ENCODE peak calls at places on chromosomes 6 and 20, in ten cellular contexts. T is NCI-H82; D is adrenal gland; I is occipital lobe; Q is H9; U is activated T-helper 1 cell treated with anti-CD3 and anti-CD28 coated beads, Interleukin-2, amount 50 U/mL, for 16 hours; L is activated CD8-positive, alpha-beta memory T cell treated with anti-CD3 and anti-CD28 coated beads for 1 hour; C is AML-193; S is sciatic nerve; P is D341Med. Y is an unnamed sample.

GRCh38 chr6:31575952-31576684 is 753 bp downstream of the TNF start:
- DNase-seq in T (peak), D (no peak), I (no peak), Q (no peak), U (no peak), L (no peak), C (no peak), S (no peak), P (no peak), Y (no peak)

GRCh38 chr6:134539865-134540323 is 222.0 kb upstream of the SGK1 start:
- DNase-seq in T (no peak), D (peak), I (peak), Q (no peak), U (no peak), L (no peak), C (no peak), S (peak), P (no peak), Y (no peak)

GRCh38 chr6:45881705-45882435 is 133.8 kb downstream of the CLIC5 start:
- DNase-seq in T (no peak), D (no peak), I (no peak), Q (no peak), U (no peak), L (no peak), C (no peak), S (no peak), P (no peak), Y (no peak)

GRCh38 chr20:59564171-59564570 is 40.2 kb upstream of the PHACTR3 start:
- DNase-seq in T (no peak), D (no peak), I (no peak), Q (no peak), U (no peak), L (no peak), C (no peak), S (no peak), P (peak), Y (no peak)

GRCh38 chr6:94501546-94501945 is 1075.8 kb upstream of the MANEA start:
- DNase-seq in T (no peak), D (no peak), I (no peak), Q (no peak), U (no peak), L (no peak), C (peak), S (no peak), P (no peak), Y (no peak)

GRCh38 chr6:106626485-106626884 is 2.8 kb downstream of the RTN4IP1 start:
- DNase-seq in T (peak), D (no peak), I (no peak), Q (no peak), U (no peak), L (no peak), C (no peak), S (no peak), P (no peak), Y (no peak)

GRCh38 chr20:33532753-33533459 is 43.0 kb downstream of the CBFA2T2 start:
- DNase-seq in T (peak), D (no peak), I (no peak), Q (no peak), U (no peak), L (no peak), C (no peak), S (no peak), P (peak), Y (no peak)

GRCh38 chr20:24235740-24236139 is 233.7 kb upstream of the SYNDIG1 start:
- DNase-seq in T (no peak), D (no peak), I (no peak), Q (no peak), U (no peak), L (no peak), C (no peak), S (no peak), P (no peak), Y (no peak)

GRCh38 chr6:166494757-166495486 is 91.6 kb downstream of the RAMACL start:
- DNase-seq in T (no peak), D (no peak), I (peak), Q (no peak), U (peak), L (no peak), C (no peak), S (no peak), P (no peak), Y (peak)

GRCh38 chr6:167997642-167998041 is at the start of gene KIF25:
- DNase-seq in T (no peak), D (no peak), I (no peak), Q (no peak), U (no peak), L (no peak), C (no peak), S (no peak), P (no peak), Y (no peak)

GRCh38 chr6:101722991-101723579 is 329.6 kb downstream of the GRIK2 start:
- DNase-seq in T (no peak), D (no peak), I (no peak), Q (no peak), U (no peak), L (no peak), C (no peak), S (no peak), P (no peak), Y (no peak)

GRCh38 chr6:43627008-43627825 is 1.8 kb downstream of the GTPBP2 start:
- DNase-seq in T (no peak), D (peak), I (peak), Q (no peak), U (no peak), L (no peak), C (peak), S (peak), P (no peak), Y (no peak)

GRCh38 chr20:53752583-53752970 is 158.9 kb upstream of the ZNF217 start:
- DNase-seq in T (no peak), D (no peak), I (no peak), Q (no peak), U (no peak), L (no peak), C (no peak), S (no peak), P (no peak), Y (no peak)

GRCh38 chr20:41050361-41051019 is 21.9 kb downstream of the TOP1 start:
- DNase-seq in T (no peak), D (no peak), I (no peak), Q (no peak), U (no peak), L (no peak), C (peak), S (no peak), P (no peak), Y (no peak)

GRCh38 chr6:41780623-41781301 is at the start of gene PRICKLE4:
- DNase-seq in T (peak), D (peak), I (no peak), Q (no peak), U (no peak), L (no peak), C (peak), S (peak), P (no peak), Y (no peak)

GRCh38 chr6:17354700-17355403 is 38.5 kb upstream of the CAP2 start:
- DNase-seq in T (no peak), D (no peak), I (no peak), Q (no peak), U (no peak), L (no peak), C (no peak), S (no peak), P (no peak), Y (no peak)

GRCh38 chr6:109794201-109794926 is 103.3 kb downstream of the FIG4 start:
- DNase-seq in T (no peak), D (peak), I (no peak), Q (no peak), U (no peak), L (no peak), C (no peak), S (no peak), P (no peak), Y (no peak)

GRCh38 chr6:89989742-89990141 is 95.5 kb downstream of the GJA10 start:
- DNase-seq in T (no peak), D (no peak), I (no peak), Q (no peak), U (no peak), L (no peak), C (no peak), S (no peak), P (no peak), Y (no peak)

GRCh38 chr20:3825526-3825925 is 5.2 kb downstream of the AP5S1 start:
- DNase-seq in T (no peak), D (no peak), I (no peak), Q (peak), U (no peak), L (no peak), C (no peak), S (no peak), P (no peak), Y (no peak)

GRCh38 chr20:34549291-34549928 is 9.1 kb upstream of the MAP1LC3A start:
- DNase-seq in T (no peak), D (no peak), I (no peak), Q (peak), U (no peak), L (no peak), C (no peak), S (no peak), P (no peak), Y (no peak)

GRCh38 chr20:49706548-49707517 is 6.8 kb downstream of the B4GALT5 start:
- DNase-seq in T (peak), D (no peak), I (no peak), Q (no peak), U (no peak), L (no peak), C (no peak), S (no peak), P (no peak), Y (no peak)

GRCh38 chr6:42251500-42251899 is 33.8 kb upstream of the MRPS10 start:
- DNase-seq in T (peak), D (peak), I (no peak), Q (no peak), U (no peak), L (no peak), C (no peak), S (no peak), P (no peak), Y (no peak)

GRCh38 chr6:43986177-43986825 is 141.0 kb downstream of the MRPL14 start:
- DNase-seq in T (no peak), D (no peak), I (no peak), Q (no peak), U (no peak), L (no peak), C (no peak), S (no peak), P (no peak), Y (no peak)

GRCh38 chr20:51249215-51249614 is 226.3 kb upstream of the KCNG1 start:
- DNase-seq in T (no peak), D (no peak), I (no peak), Q (no peak), U (no peak), L (no peak), C (no peak), S (no peak), P (no peak), Y (no peak)

GRCh38 chr6:169654590-169655391 is 47.0 kb downstream of the WDR27 start:
- DNase-seq in T (peak), D (peak), I (peak), Q (no peak), U (peak), L (peak), C (peak), S (peak), P (no peak), Y (peak)

GRCh38 chr20:41499961-41500725 is 118.0 kb downstream of the CHD6 start:
- DNase-seq in T (no peak), D (no peak), I (no peak), Q (no peak), U (no peak), L (no peak), C (no peak), S (no peak), P (no peak), Y (no peak)

GRCh38 chr6:134674562-134674961 is 275.3 kb downstream of the ALDH8A1 start:
- DNase-seq in T (no peak), D (no peak), I (no peak), Q (no peak), U (no peak), L (no peak), C (no peak), S (no peak), P (no peak), Y (no peak)

GRCh38 chr6:130026859-130027258 is 8.5 kb downstream of the L3MBTL3 start:
- DNase-seq in T (no peak), D (no peak), I (no peak), Q (no peak), U (no peak), L (no peak), C (no peak), S (no peak), P (no peak), Y (no peak)

GRCh38 chr6:106728296-106728870 is 99.0 kb downstream of the QRSL1 start:
- DNase-seq in T (no peak), D (no peak), I (no peak), Q (no peak), U (no peak), L (no peak), C (no peak), S (no peak), P (no peak), Y (no peak)

GRCh38 chr6:75458895-75459294 is 34.7 kb downstream of the FILIP1 start:
- DNase-seq in T (no peak), D (peak), I (no peak), Q (no peak), U (no peak), L (no peak), C (no peak), S (no peak), P (no peak), Y (no peak)

Y was measured in activated naive CD4-positive, alpha-beta T cell treated with anti-CD3 and anti-CD28 coated beads, Interleukin-2, amount 50 U/mL, for 72 hours.